ENCODE peak calls at places on chromosomes 2 and 18, in nine cellular contexts. B is activated gamma-delta T cell treated with Interleukin-2 at 50 U/mL for 16 hours, W is COR-L47, Y is AG08396, L is T-helper 22 cell, T is globus pallidus, J is NCI-H1930, I is fibroblast of pulmonary artery, R is progenitor cell of endocrine pancreas. Z is an unnamed sample.
A peak's percentile ranks its signal among the peaks of the same experiment; 100 is the strongest.

GRCh38 chr2:86393521-86394490 is 47.4 kb upstream of the KDM3A start:
- DNase-seq in T (peak; percentile 18), W (no peak), R (no peak), I (peak; percentile 56), Y (no peak), J (no peak), B (no peak), L (no peak), Z (no peak)

GRCh38 chr18:79258447-79258846 is 137.3 kb upstream of the NFATC1 start:
- DNase-seq in B (no peak), I (no peak), J (no peak), R (no peak), T (no peak), L (no peak), W (no peak), Y (no peak), Z (no peak)

GRCh38 chr2:25251461-25252273 is 83.3 kb upstream of the POMC start:
- DNase-seq in I (no peak), L (no peak), R (peak; percentile 24), Y (peak; percentile 72), B (peak; percentile 39), W (peak; percentile 40), J (peak; percentile 28), T (peak; percentile 47), Z (peak; percentile 23)

GRCh38 chr2:69389271-69389670 is 2.2 kb upstream of the GFPT1 start:
- DNase-seq in I (no peak), J (no peak), L (no peak), R (no peak), W (no peak), Y (no peak), B (no peak), T (no peak), Z (no peak)

GRCh38 chr2:224774735-224775134 is 58.6 kb upstream of the CCDC195 start:
- DNase-seq in J (no peak), L (no peak), R (no peak), Y (no peak), T (no peak), B (no peak), W (no peak), I (no peak), Z (no peak)

GRCh38 chr2:64063924-64064331 is 44.7 kb upstream of the VPS54 start:
- DNase-seq in R (no peak), L (no peak), W (no peak), Y (peak; percentile 29), J (no peak), T (peak; percentile 47), I (peak; percentile 96), B (no peak), Z (no peak)

GRCh38 chr2:200614249-200614648 is 28.4 kb downstream of the AOX1 start:
- DNase-seq in B (no peak), W (no peak), L (no peak), Y (no peak), I (no peak), T (no peak), R (no peak), J (no peak), Z (no peak)

GRCh38 chr18:13291299-13291698 is 72.7 kb downstream of the LDLRAD4 start:
- DNase-seq in Y (no peak), J (no peak), B (no peak), W (no peak), L (no peak), R (no peak), I (no peak), T (no peak), Z (no peak)

GRCh38 chr2:188199716-188200128 is 92.0 kb upstream of the GULP1 start:
- DNase-seq in L (no peak), B (no peak), T (no peak), W (no peak), R (no peak), I (peak; percentile 84), J (no peak), Y (peak; percentile 80), Z (no peak)

GRCh38 chr2:45691600-45691999 is 40.1 kb downstream of the PRKCE start:
- DNase-seq in W (no peak), B (no peak), T (no peak), J (no peak), Y (no peak), I (no peak), R (no peak), L (no peak), Z (no peak)

GRCh38 chr2:135636982-135637381 is 104.7 kb upstream of the UBXN4 start:
- DNase-seq in L (no peak), T (no peak), J (no peak), R (no peak), I (no peak), Y (no peak), W (no peak), B (no peak), Z (no peak)

GRCh38 chr2:241803387-241804325 is 5.3 kb upstream of the NEU4 start:
- DNase-seq in I (peak; percentile 49), W (no peak), L (no peak), T (peak; percentile 33), J (peak; percentile 69), B (peak; percentile 38), Y (peak; percentile 74), R (no peak), Z (peak; percentile 50)

GRCh38 chr2:28169492-28169891 is 223.2 kb upstream of the FOSL2 start:
- DNase-seq in T (no peak), Y (no peak), W (no peak), J (no peak), I (no peak), B (no peak), L (no peak), R (no peak), Z (no peak)

GRCh38 chr2:170679607-170680079 is 35.5 kb upstream of the SP5 start:
- DNase-seq in T (no peak), I (no peak), R (no peak), Y (no peak), W (no peak), L (no peak), J (no peak), B (no peak), Z (no peak)

GRCh38 chr18:75276813-75277628 is 66.4 kb downstream of the TSHZ1 start:
- DNase-seq in W (no peak), J (no peak), L (no peak), B (no peak), T (no peak), R (no peak), I (no peak), Y (no peak), Z (no peak)

GRCh38 chr2:179263015-179263414 is 1.6 kb downstream of the SESTD1 start:
- DNase-seq in T (no peak), Y (peak; percentile 17), B (no peak), W (no peak), I (peak; percentile 92), L (no peak), R (no peak), J (no peak), Z (no peak)

GRCh38 chr2:48738806-48739205 is 16.7 kb downstream of the LHCGR start:
- DNase-seq in I (peak; percentile 80), W (no peak), R (no peak), T (no peak), L (no peak), J (no peak), Y (peak; percentile 24), B (no peak), Z (no peak)

GRCh38 chr2:65062843-65063242 is 6.6 kb downstream of the CEP68 start:
- DNase-seq in B (no peak), T (no peak), J (no peak), L (no peak), Y (no peak), I (no peak), W (no peak), R (no peak), Z (no peak)

GRCh38 chr2:68196120-68196716 is 38.5 kb downstream of the PNO1 start:
- DNase-seq in I (peak; percentile 71), R (no peak), B (no peak), Y (no peak), W (no peak), T (peak; percentile 26), J (peak; percentile 18), L (peak; percentile 22), Z (peak; percentile 50)

GRCh38 chr2:144099340-144099739 is 420.6 kb downstream of the ZEB2 start:
- DNase-seq in I (no peak), Y (no peak), B (no peak), J (no peak), L (no peak), W (no peak), T (no peak), R (no peak), Z (no peak)

GRCh38 chr2:19003554-19003953 is 354.9 kb downstream of the OSR1 start:
- DNase-seq in L (no peak), I (no peak), J (no peak), B (no peak), R (no peak), Y (no peak), T (no peak), W (no peak), Z (no peak)

GRCh38 chr2:200275281-200276103 is 31.0 kb upstream of the SPATS2L start:
- DNase-seq in B (no peak), W (no peak), J (no peak), T (no peak), Y (no peak), R (no peak), I (no peak), L (no peak), Z (no peak)

GRCh38 chr2:207330912-207331311 is 165.2 kb upstream of the KLF7 start:
- DNase-seq in B (no peak), L (no peak), W (no peak), Y (peak; percentile 27), R (no peak), I (peak; percentile 97), J (no peak), T (no peak), Z (no peak)

GRCh38 chr2:205792908-205793307 is 110.6 kb downstream of the NRP2 start:
- DNase-seq in Y (no peak), B (no peak), R (no peak), T (no peak), J (no peak), W (no peak), I (no peak), L (no peak), Z (no peak)

GRCh38 chr2:222311321-222311977 is 12.7 kb upstream of the PAX3 start:
- DNase-seq in I (no peak), Y (no peak), J (no peak), W (no peak), L (no peak), B (no peak), R (no peak), T (no peak), Z (no peak)

GRCh38 chr2:212644195-212644837 is 105.7 kb upstream of the ERBB4 start:
- DNase-seq in R (no peak), J (no peak), B (no peak), W (no peak), L (no peak), Y (no peak), I (no peak), T (no peak), Z (no peak)

GRCh38 chr2:6865346-6866238 is at the start of gene CMPK2:
- DNase-seq in Y (peak; percentile 84), W (peak; percentile 65), L (peak; percentile 67), B (peak; percentile 66), J (peak; percentile 57), T (peak; percentile 39), I (peak; percentile 29), R (peak; percentile 67), Z (peak; percentile 82)

GRCh38 chr2:241842620-241843211 is 16.0 kb downstream of the PDCD1 start:
- DNase-seq in B (peak; percentile 48), J (no peak), I (no peak), Y (no peak), T (no peak), L (no peak), W (no peak), R (no peak), Z (peak; percentile 68)

GRCh38 chr2:46202453-46202852 is 94.8 kb upstream of the EPAS1 start:
- DNase-seq in W (no peak), Y (no peak), L (no peak), B (no peak), I (no peak), J (no peak), T (no peak), R (no peak), Z (no peak)